ENCODE peak calls at places on chromosome 19, in eight cellular contexts. R, A, P, I, G, W, K and Y are unnamed samples.

GRCh38 chr19:5340637-5341447 is at the start of gene PTPRS:
- DNase-seq in K (peak), A (peak), R (peak), W (peak), I (peak), G (no peak), P (peak), Y (no peak)

GRCh38 chr19:33798701-33799111 is 2.0 kb downstream of the KCTD15 start:
- DNase-seq in G (no peak), K (peak), W (no peak), I (no peak), A (no peak), R (no peak), P (no peak), Y (no peak)

GRCh38 chr19:3433313-3433712 is 47.0 kb downstream of the SMIM24 start:
- DNase-seq in W (no peak), I (peak), P (no peak), K (no peak), A (no peak), R (no peak), G (no peak), Y (no peak)

GRCh38 chr19:14502334-14503092 is 6.6 kb upstream of the GIPC1 start:
- DNase-seq in R (no peak), W (no peak), P (no peak), A (no peak), K (no peak), I (no peak), G (no peak), Y (no peak)

GRCh38 chr19:16206046-16206605 is 8.4 kb downstream of the AP1M1 start:
- DNase-seq in P (peak), A (no peak), K (no peak), R (no peak), W (no peak), I (peak), G (no peak), Y (no peak)

GRCh38 chr19:19010551-19010950 is 22.8 kb downstream of the SUGP2 start:
- DNase-seq in A (no peak), G (no peak), W (no peak), K (no peak), I (no peak), R (no peak), P (no peak), Y (no peak)

GRCh38 chr19:16288544-16288943 is 36.1 kb upstream of the KLF2 start:
- DNase-seq in I (no peak), W (no peak), P (no peak), K (no peak), A (no peak), G (no peak), R (no peak), Y (no peak)

GRCh38 chr19:15399635-15400034 is 19.2 kb downstream of the AKAP8L start:
- DNase-seq in G (no peak), K (no peak), R (no peak), I (no peak), W (no peak), A (no peak), P (peak), Y (no peak)

GRCh38 chr19:6556480-6556879 is 25.7 kb downstream of the TNFSF9 start:
- DNase-seq in I (no peak), K (no peak), P (no peak), A (no peak), W (no peak), G (peak), R (no peak), Y (no peak)

GRCh38 chr19:6521718-6522646 is 8.8 kb upstream of the TNFSF9 start:
- DNase-seq in K (no peak), W (peak), I (peak), A (no peak), P (no peak), R (no peak), G (peak), Y (no peak)

DNA sequence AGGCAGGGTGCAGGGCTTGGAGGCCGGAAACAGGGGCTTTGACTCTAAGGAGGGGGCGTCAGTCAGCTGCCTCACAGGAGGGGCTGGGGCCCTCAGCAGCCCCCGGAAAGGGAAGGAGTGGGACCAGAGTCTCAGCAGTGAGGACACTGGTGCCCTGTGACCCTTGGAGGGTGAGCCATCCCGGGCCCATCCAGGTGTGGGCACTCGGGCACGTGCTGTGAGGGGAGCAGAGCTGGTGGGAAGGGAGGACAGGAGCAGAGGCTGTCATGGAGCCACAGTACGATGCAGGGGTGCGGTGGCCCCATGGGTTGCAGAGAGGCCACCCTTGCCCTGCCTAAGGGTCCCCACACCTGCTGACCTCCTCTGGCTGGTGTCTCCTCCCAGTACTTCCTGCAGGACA is 19.1 kb upstream of the ZNF544 start:
- DNase-seq in I (no peak), A (no peak), P (no peak), G (no peak), K (no peak), W (no peak), R (no peak), Y (no peak)
- TF ChIP-seq POLR2AphosphoS5 in I (no peak), A (no peak), P (no peak), G (no peak), K (no peak), W (no peak), R (no peak), Y (no peak)

DNA sequence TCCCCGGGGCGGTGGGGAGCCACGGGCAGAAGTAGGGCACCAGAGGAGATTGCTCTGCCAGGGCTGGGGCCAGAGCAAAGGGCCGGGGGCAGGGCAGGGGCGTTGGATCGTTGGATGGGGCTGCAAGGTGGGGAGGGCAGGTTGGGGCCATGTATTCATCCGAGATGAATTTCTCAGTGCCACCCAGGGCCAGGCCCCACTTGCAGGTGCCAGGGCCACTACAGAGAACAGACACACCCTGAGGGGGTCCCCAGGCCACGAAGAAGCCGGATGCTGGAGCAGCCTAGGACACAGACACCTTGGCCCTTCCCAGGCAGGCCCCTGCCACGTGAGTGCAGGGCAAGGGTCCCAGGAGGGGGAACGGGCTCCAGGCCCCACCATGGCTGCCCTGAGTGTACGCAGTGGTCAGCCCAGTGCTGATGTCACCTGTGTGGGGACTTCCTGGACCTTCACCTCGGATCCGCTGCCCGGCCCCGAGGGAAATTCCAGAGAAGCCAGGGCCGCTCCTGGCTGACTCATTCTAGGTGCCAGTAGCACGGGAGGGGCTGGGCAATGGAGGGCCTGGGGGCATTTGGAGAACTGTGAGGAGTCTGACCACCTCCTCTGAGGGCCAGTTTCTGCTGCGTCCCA is 9.6 kb upstream of the SBNO2 start:
- DNase-seq in I (peak), P (no peak), A (peak), R (peak), G (peak), K (peak), W (no peak), Y (no peak)
- TF ChIP-seq POLR2A in I (no peak), P (no peak), A (no peak), R (no peak), G (no peak), K (no peak), W (no peak), Y (no peak)

GRCh38 chr19:45960595-45961235 is 12.9 kb downstream of the NOVA2 start:
- DNase-seq in A (no peak), P (no peak), I (no peak), G (no peak), R (no peak), W (peak), K (no peak), Y (no peak)
- TF ChIP-seq POLR2AphosphoS5 in A (no peak), P (no peak), I (no peak), G (no peak), R (no peak), W (no peak), K (no peak), Y (no peak)

GRCh38 chr19:39409886-39410619 is 2.4 kb upstream of the PLEKHG2 start:
- DNase-seq in R (no peak), A (peak), I (peak), K (peak), G (no peak), W (peak), P (peak), Y (peak)
- TF ChIP-seq POLR2A in R (peak), A (peak), I (no peak), K (peak), G (no peak), W (peak), P (no peak), Y (no peak)

DNA sequence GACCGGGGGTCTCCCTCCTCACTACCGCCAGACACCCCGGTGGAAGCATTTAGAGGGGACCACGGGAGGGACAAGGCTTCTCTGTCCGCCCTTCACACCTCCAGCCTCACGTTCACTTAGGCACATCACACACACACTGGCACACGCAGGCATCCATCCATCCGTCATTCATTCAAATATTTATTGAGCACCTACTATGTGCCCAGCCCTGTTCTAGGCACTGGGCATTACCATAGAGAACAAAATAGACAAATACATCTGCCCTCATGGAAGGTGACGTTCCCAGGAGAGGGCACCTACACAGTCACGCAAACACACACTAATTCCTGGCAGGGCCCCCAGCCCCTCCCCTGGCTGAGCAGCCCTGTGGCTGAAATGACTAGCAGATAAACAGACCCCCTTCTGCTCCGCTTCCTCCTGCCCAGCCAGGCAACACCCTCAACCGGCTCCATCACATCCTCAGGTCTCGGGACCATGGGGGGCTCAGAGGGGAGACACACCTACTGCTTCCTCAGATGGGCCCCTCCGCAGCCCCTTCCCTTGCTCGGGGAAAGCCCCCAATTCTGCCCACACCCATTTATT is 3.7 kb upstream of the NOP53 start:
- DNase-seq in K (peak), A (no peak), R (no peak), I (no peak), P (no peak), G (no peak), W (no peak), Y (no peak)
- TF ChIP-seq POLR2AphosphoS5 in K (no peak), A (no peak), R (no peak), I (no peak), P (peak), G (no peak), W (no peak), Y (no peak)

DNA sequence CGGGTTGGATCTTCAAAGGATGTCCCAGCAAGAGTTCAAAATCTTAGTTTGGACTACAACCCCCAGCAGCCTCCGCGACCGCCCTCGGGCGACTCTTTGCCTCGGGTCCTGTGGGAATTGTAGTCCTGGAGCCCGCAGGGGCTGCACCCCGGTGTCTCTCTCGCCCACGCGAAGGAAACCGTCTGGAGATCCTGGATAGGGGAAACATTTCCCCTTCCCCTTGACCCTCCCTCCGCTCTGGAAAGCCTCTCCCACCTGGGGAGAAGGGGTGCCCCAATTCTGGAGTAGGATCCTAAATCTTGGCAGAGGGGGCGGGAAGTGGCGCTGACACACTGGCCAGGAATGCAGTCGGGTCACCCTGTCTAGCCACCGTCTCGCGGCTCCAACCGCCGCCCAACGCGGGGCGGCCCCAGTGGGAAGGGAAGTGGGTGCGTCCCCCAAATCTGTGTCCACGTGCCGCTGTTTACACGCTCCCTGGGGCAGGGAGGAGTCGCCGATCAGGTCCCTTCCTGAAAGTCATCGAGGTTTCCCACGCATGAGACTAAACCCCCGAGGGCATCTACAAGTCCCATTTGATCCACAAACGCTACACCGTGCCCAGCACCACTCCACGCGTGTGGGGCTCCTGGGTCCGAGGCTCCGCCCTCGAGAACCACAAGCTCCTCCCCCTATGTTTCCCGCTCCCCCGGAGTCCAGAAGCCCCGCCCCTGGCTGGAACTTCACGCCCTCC is 731 bp upstream of the PPP1R13L start:
- DNase-seq in A (peak), G (peak), P (peak), I (peak), R (peak), W (peak), K (peak), Y (peak)
- TF ChIP-seq POLR2A in A (peak), G (peak), P (peak), I (no peak), R (no peak), W (peak), K (peak), Y (no peak)

DNA sequence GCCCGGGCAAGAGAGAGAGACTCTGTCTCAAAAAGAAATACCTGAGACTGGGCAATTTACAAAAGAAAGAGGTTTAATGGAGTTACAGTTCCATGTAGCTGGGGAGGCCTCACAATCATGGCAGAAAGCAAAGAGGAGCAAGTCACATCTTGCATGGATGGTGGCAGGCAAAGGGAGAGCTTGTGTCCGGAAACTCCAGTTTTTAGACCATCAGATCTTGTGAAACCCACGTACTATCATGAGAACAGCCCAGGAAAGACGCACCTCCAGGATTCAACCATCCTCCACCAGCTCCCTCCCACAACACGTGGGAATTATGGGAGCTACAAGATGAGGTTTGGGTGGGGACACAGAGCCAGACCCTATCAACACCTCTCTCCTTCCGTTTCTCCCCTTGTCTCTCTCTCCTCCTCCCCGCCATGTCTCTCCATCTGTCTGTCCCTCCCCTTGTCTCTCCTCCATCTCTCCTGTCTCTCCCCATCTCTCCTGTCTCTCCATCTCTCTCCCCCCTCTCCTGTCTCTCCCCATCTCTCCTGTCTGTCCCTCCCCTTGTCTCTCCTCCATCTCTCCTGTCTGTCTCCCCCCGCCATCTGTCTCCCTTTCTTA is 10.0 kb downstream of the POLR2E start:
- DNase-seq in I (no peak), G (no peak), R (no peak), A (no peak), K (no peak), W (no peak), P (no peak), Y (no peak)
- TF ChIP-seq POLR2AphosphoS5 in I (peak), G (peak), R (no peak), A (peak), K (no peak), W (no peak), P (no peak), Y (no peak)

GRCh38 chr19:38901683-38902082 is 1.9 kb downstream of the NFKBIB start:
- DNase-seq in P (no peak), I (no peak), K (no peak), W (no peak), R (no peak), G (no peak), A (no peak), Y (no peak)

GRCh38 chr19:38900816-38901215 is 1.0 kb downstream of the NFKBIB start:
- DNase-seq in R (no peak), I (no peak), A (no peak), W (no peak), P (no peak), K (peak), G (no peak), Y (no peak)

GRCh38 chr19:38900220-38900629 is 456 bp downstream of the NFKBIB start:
- DNase-seq in A (no peak), R (no peak), G (no peak), K (no peak), P (no peak), W (no peak), I (no peak), Y (no peak)

GRCh38 chr19:38898788-38899446 is 501 bp downstream of the SIRT2 start:
- DNase-seq in I (no peak), R (no peak), W (no peak), A (no peak), P (no peak), K (no peak), G (no peak), Y (no peak)

DNA sequence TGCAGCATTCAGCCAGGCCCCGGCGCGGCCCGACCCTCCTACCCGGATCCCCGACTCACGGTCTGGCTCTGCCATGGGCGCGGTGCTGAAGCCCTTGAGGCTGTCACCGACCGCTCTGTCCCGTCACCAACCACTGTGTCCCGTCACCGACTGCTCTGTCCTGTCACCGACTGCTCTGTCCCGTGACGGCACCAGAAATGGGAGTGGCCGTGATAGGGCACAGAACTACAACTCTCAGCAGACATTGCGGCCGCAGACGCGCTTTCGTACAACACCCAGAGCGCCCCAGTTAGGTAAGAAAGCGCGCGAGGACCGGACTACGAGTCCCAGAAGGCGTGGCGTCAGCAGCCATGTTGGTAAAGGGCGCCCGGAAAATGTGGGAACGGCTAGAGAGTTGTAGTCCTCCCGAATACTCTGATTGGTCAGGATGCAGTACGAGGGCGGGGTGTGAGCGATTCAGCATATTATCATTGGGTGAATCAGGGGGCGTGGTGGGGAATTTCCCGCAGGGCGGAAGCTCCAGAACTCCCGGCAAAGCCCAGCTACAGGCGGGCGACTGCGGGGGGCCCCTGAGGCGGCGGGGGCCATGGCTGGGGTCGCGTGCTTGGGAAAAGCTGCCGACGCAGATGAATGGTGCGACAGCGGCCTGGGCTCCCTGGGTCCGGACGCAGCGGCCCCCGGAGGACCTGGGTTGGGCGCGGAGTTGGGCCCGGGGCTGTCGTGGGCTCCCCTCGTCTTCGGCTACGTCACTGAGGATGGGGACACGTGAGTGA is at the start of the genes NFKBIB and SIRT2:
- DNase-seq in K (peak), W (peak), A (peak), R (peak), G (peak), I (peak), P (peak), Y (peak)
- TF ChIP-seq POLR2A in K (peak), W (peak), A (peak), R (peak), G (peak), I (no peak), P (peak), Y (no peak)